ENCODE peak calls at places on chromosomes 12 and 14, in five cellular contexts. One of them, this sample, is unnamed.

GRCh38 chr12:124782132-124782531 is 81.5 kb downstream of the SCARB1 start:
- DNase-seq in SK-N-SH: no peak
- DNase-seq in pancreas: no peak
- DNase-seq in CD4-positive, CD25-positive, alpha-beta regulatory T cell: no peak
- DNase-seq in upper lobe of right lung: no peak
- DNase-seq in this sample: no peak

GRCh38 chr12:22899184-22899583 is 274.2 kb downstream of the ETNK1 start:
- DNase-seq in SK-N-SH: no peak
- DNase-seq in pancreas: no peak
- DNase-seq in CD4-positive, CD25-positive, alpha-beta regulatory T cell: no peak
- DNase-seq in upper lobe of right lung: no peak
- DNase-seq in this sample: no peak

GRCh38 chr12:39417916-39418315 is 25.0 kb downstream of the KIF21A start:
- DNase-seq in SK-N-SH: no peak
- DNase-seq in pancreas: no peak
- DNase-seq in CD4-positive, CD25-positive, alpha-beta regulatory T cell: no peak
- DNase-seq in upper lobe of right lung: no peak
- DNase-seq in this sample: no peak

GRCh38 chr12:12180136-12180535 is 86.7 kb downstream of the LRP6 start:
- DNase-seq in SK-N-SH: no peak
- DNase-seq in pancreas: no peak
- DNase-seq in CD4-positive, CD25-positive, alpha-beta regulatory T cell: no peak
- DNase-seq in upper lobe of right lung: no peak
- DNase-seq in this sample: no peak

GRCh38 chr12:96047621-96048211 is 12.3 kb upstream of the LTA4H start:
- DNase-seq in SK-N-SH: no peak
- DNase-seq in pancreas: no peak
- DNase-seq in CD4-positive, CD25-positive, alpha-beta regulatory T cell: no peak
- DNase-seq in upper lobe of right lung: peak; percentile 71
- DNase-seq in this sample: no peak

GRCh38 chr12:122614839-122615238 is 87.8 kb downstream of the KNTC1 start:
- DNase-seq in SK-N-SH: no peak
- DNase-seq in pancreas: no peak
- DNase-seq in CD4-positive, CD25-positive, alpha-beta regulatory T cell: no peak
- DNase-seq in upper lobe of right lung: no peak
- DNase-seq in this sample: no peak

GRCh38 chr14:33676135-33676566 is 274.7 kb downstream of the EGLN3 start:
- DNase-seq in SK-N-SH: peak; percentile 24
- DNase-seq in pancreas: peak; percentile 21
- DNase-seq in CD4-positive, CD25-positive, alpha-beta regulatory T cell: no peak
- DNase-seq in upper lobe of right lung: no peak
- DNase-seq in this sample: no peak

GRCh38 chr14:65847065-65847847 is 434.7 kb downstream of the FUT8 start:
- DNase-seq in SK-N-SH: no peak
- DNase-seq in pancreas: no peak
- DNase-seq in CD4-positive, CD25-positive, alpha-beta regulatory T cell: peak; percentile 89
- DNase-seq in upper lobe of right lung: no peak
- DNase-seq in this sample: no peak

GRCh38 chr14:26761532-26761931 is 163.7 kb upstream of the NOVA1 start:
- DNase-seq in SK-N-SH: no peak
- DNase-seq in pancreas: no peak
- DNase-seq in CD4-positive, CD25-positive, alpha-beta regulatory T cell: no peak
- DNase-seq in upper lobe of right lung: no peak
- DNase-seq in this sample: peak; percentile 43

GRCh38 chr14:71320734-71321555 is 413.7 kb downstream of the PCNX1 start:
- DNase-seq in SK-N-SH: peak; percentile 83
- DNase-seq in pancreas: peak; percentile 72
- DNase-seq in CD4-positive, CD25-positive, alpha-beta regulatory T cell: peak; percentile 70
- DNase-seq in upper lobe of right lung: peak; percentile 89
- DNase-seq in this sample: peak; percentile 90

GRCh38 chr14:79861111-79861510 is 350.2 kb downstream of the DIO2 start:
- DNase-seq in SK-N-SH: no peak
- DNase-seq in pancreas: no peak
- DNase-seq in CD4-positive, CD25-positive, alpha-beta regulatory T cell: no peak
- DNase-seq in upper lobe of right lung: no peak
- DNase-seq in this sample: no peak

GRCh38 chr12:24045816-24046257 is 96.4 kb upstream of the SOX5 start:
- DNase-seq in SK-N-SH: peak; percentile 24
- DNase-seq in pancreas: no peak
- DNase-seq in CD4-positive, CD25-positive, alpha-beta regulatory T cell: no peak
- DNase-seq in upper lobe of right lung: no peak
- DNase-seq in this sample: peak; percentile 45

GRCh38 chr14:24298892-24299254 is 707 bp downstream of the DHRS1 start:
- DNase-seq in SK-N-SH: no peak
- DNase-seq in pancreas: peak; percentile 41
- DNase-seq in CD4-positive, CD25-positive, alpha-beta regulatory T cell: no peak
- DNase-seq in upper lobe of right lung: no peak
- DNase-seq in this sample: no peak

GRCh38 chr14:69955855-69956567 is 76.8 kb downstream of the SMOC1 start:
- DNase-seq in SK-N-SH: no peak
- DNase-seq in pancreas: no peak
- DNase-seq in CD4-positive, CD25-positive, alpha-beta regulatory T cell: no peak
- DNase-seq in upper lobe of right lung: no peak
- DNase-seq in this sample: no peak

GRCh38 chr12:47779943-47780504 is 7.0 kb downstream of the SLC48A1 start:
- DNase-seq in SK-N-SH: no peak
- DNase-seq in pancreas: peak; percentile 17
- DNase-seq in CD4-positive, CD25-positive, alpha-beta regulatory T cell: no peak
- DNase-seq in upper lobe of right lung: no peak
- DNase-seq in this sample: no peak

GRCh38 chr12:109827566-109828550 is 5.3 kb downstream of the TRPV4 start:
- DNase-seq in SK-N-SH: no peak
- DNase-seq in pancreas: no peak
- DNase-seq in CD4-positive, CD25-positive, alpha-beta regulatory T cell: no peak
- DNase-seq in upper lobe of right lung: peak; percentile 85
- DNase-seq in this sample: peak; percentile 79

GRCh38 chr14:74619672-74620131 is 7.7 kb upstream of the LTBP2 start:
- DNase-seq in SK-N-SH: no peak
- DNase-seq in pancreas: no peak
- DNase-seq in CD4-positive, CD25-positive, alpha-beta regulatory T cell: no peak
- DNase-seq in upper lobe of right lung: peak; percentile 68
- DNase-seq in this sample: peak; percentile 95

GRCh38 chr12:115255962-115256361 is 572.0 kb upstream of the TBX3 start:
- DNase-seq in SK-N-SH: no peak
- DNase-seq in pancreas: no peak
- DNase-seq in CD4-positive, CD25-positive, alpha-beta regulatory T cell: no peak
- DNase-seq in upper lobe of right lung: no peak
- DNase-seq in this sample: no peak

GRCh38 chr14:101122114-101122854 is 218.8 kb upstream of the RTL1 start:
- DNase-seq in SK-N-SH: peak; percentile 8
- DNase-seq in pancreas: no peak
- DNase-seq in CD4-positive, CD25-positive, alpha-beta regulatory T cell: no peak
- DNase-seq in upper lobe of right lung: no peak
- DNase-seq in this sample: no peak

DNA sequence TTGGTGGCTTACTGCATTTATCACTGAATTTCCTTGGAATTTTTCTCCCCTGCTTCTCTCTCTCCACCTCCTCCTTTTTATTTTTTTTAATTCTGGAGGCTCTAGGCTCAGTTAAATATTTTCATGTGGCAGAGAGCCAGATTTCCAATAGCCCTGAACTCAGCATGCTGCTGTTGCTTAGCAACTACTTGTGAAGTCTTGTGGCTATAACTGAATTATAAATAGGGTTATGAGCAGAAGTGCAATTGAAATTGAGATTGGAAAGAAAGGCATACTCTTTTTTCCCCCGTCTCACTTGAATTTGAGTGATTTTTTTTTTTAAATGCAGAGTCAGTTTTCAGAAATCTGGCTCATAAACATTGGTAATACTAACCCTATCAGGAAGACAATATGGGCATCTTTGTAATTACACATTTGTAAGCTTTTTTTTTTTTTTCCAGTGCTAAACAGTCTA is 38.3 kb downstream of the ATF7IP start:
- DNase-seq in SK-N-SH: peak; percentile 39
- DNase-seq in pancreas: no peak
- DNase-seq in CD4-positive, CD25-positive, alpha-beta regulatory T cell: peak; percentile 53
- DNase-seq in upper lobe of right lung: no peak
- DNase-seq in this sample: no peak
- H3K4me1 ChIP-seq in SK-N-SH: peaks cover 10% of the 10 kb centered on the region
- H3K4me1 ChIP-seq in pancreas: peaks cover 16% of the 10 kb centered on the region
- H3K4me1 ChIP-seq in CD4-positive, CD25-positive, alpha-beta regulatory T cell: peaks cover 60% of the 10 kb centered on the region
- H3K4me1 ChIP-seq in upper lobe of right lung: no peaks in the 10 kb centered on the region
- H3K4me1 ChIP-seq in this sample: no peaks in the 10 kb centered on the region

DNA sequence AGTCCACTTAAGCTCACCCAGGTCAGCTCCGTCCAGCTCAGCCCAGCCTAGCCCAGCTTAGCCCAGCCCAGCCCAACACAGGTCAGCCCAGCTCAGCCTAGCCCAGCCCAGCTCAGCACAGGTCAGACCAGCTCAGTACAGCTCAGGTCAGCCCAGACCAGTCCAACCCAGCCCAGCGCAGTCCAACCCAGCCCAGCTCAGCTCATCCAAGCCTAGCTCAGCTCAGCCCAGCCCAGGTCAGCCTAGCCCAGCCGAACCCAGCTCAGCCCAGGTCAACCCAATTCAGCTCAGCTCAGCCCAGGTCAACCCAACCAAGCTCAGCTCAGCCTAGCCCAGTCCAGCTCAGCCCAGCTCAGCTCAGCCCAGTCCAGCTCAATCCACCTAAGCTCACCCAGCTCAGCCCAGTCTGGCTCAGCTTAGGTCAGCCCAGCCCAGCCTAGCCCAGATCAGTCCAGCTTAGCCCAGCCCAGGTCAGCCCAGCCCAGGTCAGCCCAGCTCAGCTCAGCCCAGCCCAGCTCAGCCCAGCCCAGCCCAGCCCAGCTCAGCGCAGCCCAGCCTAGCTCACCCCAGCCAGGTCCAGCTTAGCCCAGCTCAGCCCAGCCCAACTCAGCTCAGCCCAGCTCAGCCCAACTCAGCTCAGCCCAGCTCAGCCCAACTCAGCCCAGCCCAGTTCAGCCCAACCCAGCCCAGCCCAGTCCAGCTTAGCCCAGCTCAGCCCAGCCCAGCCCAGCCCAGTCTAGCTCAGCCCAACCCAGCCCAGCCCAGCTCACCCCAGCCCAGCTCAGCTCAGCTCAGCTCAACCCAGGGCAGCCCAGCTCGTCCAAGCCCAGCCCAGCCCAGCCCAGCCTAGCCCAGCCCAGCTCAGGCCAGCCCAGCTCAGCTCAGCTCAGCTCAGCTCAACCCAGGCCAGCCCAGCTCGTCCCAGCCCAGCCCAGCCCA is 184.0 kb downstream of the TMEM121 start:
- DNase-seq in SK-N-SH: no peak
- DNase-seq in pancreas: no peak
- DNase-seq in CD4-positive, CD25-positive, alpha-beta regulatory T cell: no peak
- DNase-seq in upper lobe of right lung: peak; percentile 52
- DNase-seq in this sample: no peak
- H3K27ac ChIP-seq in SK-N-SH: no peak overlapping the region
- H3K27ac ChIP-seq in pancreas: no peak overlapping the region
- H3K27ac ChIP-seq in CD4-positive, CD25-positive, alpha-beta regulatory T cell: no peak overlapping the region
- H3K27ac ChIP-seq in upper lobe of right lung: no peak overlapping the region
- H3K27ac ChIP-seq in this sample: no peak overlapping the region

GRCh38 chr12:103936679-103937078 is 6.5 kb downstream of the HSP90B1 start:
- DNase-seq in SK-N-SH: no peak
- DNase-seq in pancreas: no peak
- DNase-seq in CD4-positive, CD25-positive, alpha-beta regulatory T cell: no peak
- DNase-seq in upper lobe of right lung: no peak
- DNase-seq in this sample: no peak
- H3K4me3 ChIP-seq in SK-N-SH: no peak overlapping the region
- H3K4me3 ChIP-seq in pancreas: no peak overlapping the region
- H3K4me3 ChIP-seq in CD4-positive, CD25-positive, alpha-beta regulatory T cell: no peak overlapping the region
- H3K4me3 ChIP-seq in upper lobe of right lung: no peak overlapping the region
- H3K4me3 ChIP-seq in this sample: no peak overlapping the region

DNA sequence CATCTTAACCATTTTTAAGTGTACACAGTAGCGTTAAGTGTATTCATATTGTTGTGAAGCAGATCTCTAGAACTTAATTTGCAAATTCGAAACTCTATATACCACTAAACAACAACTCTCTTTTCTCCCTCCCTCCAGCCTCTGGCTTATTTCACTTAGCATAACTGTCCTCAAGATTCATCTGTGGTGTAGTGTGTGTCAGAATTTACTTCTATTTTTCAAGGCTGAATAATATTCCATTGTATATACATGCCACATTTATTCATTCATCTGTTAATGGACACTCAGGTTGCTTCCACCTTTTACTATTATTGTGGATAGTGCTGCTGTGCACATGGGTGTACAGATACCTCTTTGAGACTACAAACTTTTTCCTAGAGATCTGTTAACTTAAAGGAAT is 26.5 kb downstream of the VRK1 start:
- DNase-seq in SK-N-SH: no peak
- DNase-seq in pancreas: no peak
- DNase-seq in CD4-positive, CD25-positive, alpha-beta regulatory T cell: no peak
- DNase-seq in upper lobe of right lung: no peak
- DNase-seq in this sample: no peak
- H3K4me1 ChIP-seq in SK-N-SH: no peaks in the 10 kb centered on the region
- H3K4me1 ChIP-seq in pancreas: no peaks in the 10 kb centered on the region
- H3K4me1 ChIP-seq in CD4-positive, CD25-positive, alpha-beta regulatory T cell: no peaks in the 10 kb centered on the region
- H3K4me1 ChIP-seq in upper lobe of right lung: no peaks in the 10 kb centered on the region
- H3K4me1 ChIP-seq in this sample: no peaks in the 10 kb centered on the region

GRCh38 chr14:105390849-105391500 is 7.4 kb upstream of the TEX22 start:
- DNase-seq in SK-N-SH: no peak
- DNase-seq in pancreas: peak; percentile 14
- DNase-seq in CD4-positive, CD25-positive, alpha-beta regulatory T cell: no peak
- DNase-seq in upper lobe of right lung: no peak
- DNase-seq in this sample: no peak
- H3K27ac ChIP-seq in SK-N-SH: no peak overlapping the region
- H3K27ac ChIP-seq in pancreas: no peak overlapping the region
- H3K27ac ChIP-seq in CD4-positive, CD25-positive, alpha-beta regulatory T cell: no peak overlapping the region
- H3K27ac ChIP-seq in upper lobe of right lung: no peak overlapping the region
- H3K27ac ChIP-seq in this sample: no peak overlapping the region

GRCh38 chr12:52415870-52416750 is 10.0 kb upstream of the KRT82 start:
- DNase-seq in SK-N-SH: no peak
- DNase-seq in pancreas: no peak
- DNase-seq in CD4-positive, CD25-positive, alpha-beta regulatory T cell: no peak
- DNase-seq in upper lobe of right lung: no peak
- DNase-seq in this sample: no peak
- H3K4me3 ChIP-seq in SK-N-SH: no peak overlapping the region
- H3K4me3 ChIP-seq in pancreas: no peak overlapping the region
- H3K4me3 ChIP-seq in CD4-positive, CD25-positive, alpha-beta regulatory T cell: no peak overlapping the region
- H3K4me3 ChIP-seq in upper lobe of right lung: no peak overlapping the region
- H3K4me3 ChIP-seq in this sample: no peak overlapping the region

GRCh38 chr12:98635657-98636323 is 8.8 kb downstream of the IKBIP start:
- DNase-seq in SK-N-SH: no peak
- DNase-seq in pancreas: no peak
- DNase-seq in CD4-positive, CD25-positive, alpha-beta regulatory T cell: no peak
- DNase-seq in upper lobe of right lung: no peak
- DNase-seq in this sample: no peak

GRCh38 chr12:98637068-98637467 is 7.5 kb downstream of the IKBIP start:
- DNase-seq in SK-N-SH: no peak
- DNase-seq in pancreas: no peak
- DNase-seq in CD4-positive, CD25-positive, alpha-beta regulatory T cell: no peak
- DNase-seq in upper lobe of right lung: no peak
- DNase-seq in this sample: no peak

GRCh38 chr12:98639526-98639925 is 5.1 kb downstream of the IKBIP start:
- DNase-seq in SK-N-SH: no peak
- DNase-seq in pancreas: no peak
- DNase-seq in CD4-positive, CD25-positive, alpha-beta regulatory T cell: no peak
- DNase-seq in upper lobe of right lung: no peak
- DNase-seq in this sample: no peak

GRCh38 chr12:98638009-98638408 is 6.6 kb downstream of the IKBIP start:
- DNase-seq in SK-N-SH: no peak
- DNase-seq in pancreas: no peak
- DNase-seq in CD4-positive, CD25-positive, alpha-beta regulatory T cell: no peak
- DNase-seq in upper lobe of right lung: no peak
- DNase-seq in this sample: no peak
- H3K4me1 ChIP-seq in SK-N-SH: peaks cover 1% of the 10 kb centered on the region
- H3K4me1 ChIP-seq in pancreas: no peaks in the 10 kb centered on the region
- H3K4me1 ChIP-seq in CD4-positive, CD25-positive, alpha-beta regulatory T cell: no peaks in the 10 kb centered on the region
- H3K4me1 ChIP-seq in upper lobe of right lung: peaks cover 9% of the 10 kb centered on the region
- H3K4me1 ChIP-seq in this sample: no peaks in the 10 kb centered on the region

This sample was measured in aorta.